ENCODE peak calls at places on chromosomes 2 and 18, in six cellular contexts. S is prostate gland, Z is A673, A is right cardiac atrium, B is transverse colon, I is mesendoderm. G is an unnamed sample.

GRCh38 chr2:20563833-20564232 is 87.1 kb downstream of the HS1BP3 start:
- DNase-seq in I (no peak), S (no peak), B (no peak), A (no peak), Z (peak; percentile 49), G (no peak)

GRCh38 chr18:63869374-63869773 is 18.1 kb upstream of the SERPINB2 start:
- DNase-seq in Z (no peak), I (no peak), S (no peak), A (no peak), B (no peak), G (no peak)

GRCh38 chr18:72720116-72720515 is 147.7 kb downstream of the NETO1 start:
- DNase-seq in B (no peak), A (no peak), Z (no peak), I (peak; percentile 63), S (no peak), G (no peak)

GRCh38 chr2:121501070-121501469 is 29.6 kb upstream of the RNU4ATAC start:
- DNase-seq in S (no peak), B (no peak), A (no peak), I (no peak), Z (peak; percentile 74), G (no peak)

GRCh38 chr2:196468394-196468793 is 171.1 kb upstream of the CCDC150 start:
- DNase-seq in S (no peak), Z (no peak), B (no peak), A (no peak), I (peak; percentile 37), G (no peak)

GRCh38 chr2:118845843-118846666 is 1.4 kb downstream of the EN1 start:
- DNase-seq in I (peak; percentile 22), A (no peak), Z (no peak), B (no peak), S (no peak), G (no peak)

GRCh38 chr2:185618630-185619029 is 120.0 kb upstream of the FSIP2 start:
- DNase-seq in A (no peak), B (no peak), S (no peak), I (peak; percentile 33), Z (no peak), G (no peak)

GRCh38 chr2:232502901-232503791 is 15.5 kb upstream of the ECEL1 start:
- DNase-seq in A (peak; percentile 60), B (peak; percentile 14), I (peak; percentile 46), S (no peak), Z (peak; percentile 37), G (peak; percentile 39)

GRCh38 chr2:19607931-19608762 is 249.7 kb upstream of the OSR1 start:
- DNase-seq in Z (peak; percentile 17), B (no peak), A (no peak), S (no peak), I (peak; percentile 29), G (peak; percentile 23)

GRCh38 chr2:18477333-18477732 is 83.1 kb downstream of the RDH14 start:
- DNase-seq in S (no peak), Z (no peak), A (no peak), I (no peak), B (no peak), G (no peak)

GRCh38 chr2:113136828-113137775 is 9.7 kb downstream of the IL1RN start:
- DNase-seq in B (no peak), S (peak; percentile 53), I (peak; percentile 54), A (no peak), Z (peak; percentile 46), G (no peak)

GRCh38 chr2:70203086-70203485 is 12.3 kb upstream of the C2orf42 start:
- DNase-seq in A (no peak), S (no peak), B (no peak), Z (no peak), I (no peak), G (no peak)

GRCh38 chr2:6249557-6249956 is 557.4 kb downstream of the SOX11 start:
- DNase-seq in S (no peak), A (no peak), I (no peak), B (no peak), Z (no peak), G (no peak)

GRCh38 chr2:368386-368785 is 80.5 kb upstream of the ALKAL2 start:
- DNase-seq in Z (no peak), A (no peak), S (no peak), B (no peak), I (no peak), G (no peak)

GRCh38 chr2:96923810-96924774 is 54.2 kb upstream of the SEMA4C start:
- DNase-seq in A (no peak), Z (no peak), B (no peak), I (no peak), S (no peak), G (no peak)

GRCh38 chr2:49972699-49973098 is 818.4 kb upstream of the FSHR start:
- DNase-seq in Z (no peak), B (no peak), S (no peak), A (no peak), I (peak; percentile 93), G (no peak)

GRCh38 chr18:61653823-61654551 is 238.8 kb downstream of the RNF152 start:
- DNase-seq in B (no peak), A (no peak), Z (no peak), I (peak; percentile 91), S (no peak), G (no peak)

GRCh38 chr2:16475581-16475980 is 190.1 kb downstream of the CYRIA start:
- DNase-seq in B (no peak), A (no peak), S (no peak), I (peak; percentile 72), Z (no peak), G (no peak)

GRCh38 chr2:27376151-27376865 is 4.2 kb downstream of the ZNF513 start:
- DNase-seq in Z (no peak), S (no peak), A (no peak), I (no peak), B (no peak), G (no peak)

GRCh38 chr18:60549338-60549960 is 176.9 kb upstream of the MC4R start:
- DNase-seq in I (peak; percentile 62), S (peak; percentile 11), B (no peak), Z (peak; percentile 75), A (no peak), G (peak; percentile 58)

GRCh38 chr2:102841107-102841840 is 79.4 kb downstream of the TMEM182 start:
- DNase-seq in S (peak; percentile 10), I (peak; percentile 86), A (peak; percentile 39), B (peak; percentile 34), Z (peak; percentile 71), G (peak; percentile 17)

GRCh38 chr2:203786912-203787311 is 80.5 kb downstream of the CD28 start:
- DNase-seq in Z (peak; percentile 81), I (no peak), S (no peak), B (no peak), A (peak; percentile 51), G (no peak)
- H3K4me1 ChIP-seq in Z (peaks cover 17% of the 10 kb centered on the region), I (no peaks in the 10 kb centered on the region), S (no peaks in the 10 kb centered on the region), B (peaks cover 9% of the 10 kb centered on the region), A (peaks cover 3% of the 10 kb centered on the region), G (peaks cover 13% of the 10 kb centered on the region)

GRCh38 chr2:236166781-236167296 is 1.3 kb downstream of the GBX2 start:
- DNase-seq in B (no peak), S (no peak), A (no peak), I (no peak), Z (no peak), G (no peak)
- H3K4me1 ChIP-seq in B (peaks cover 60% of the 10 kb centered on the region), S (peaks cover 13% of the 10 kb centered on the region), A (no peaks in the 10 kb centered on the region), I (peaks cover 3% of the 10 kb centered on the region), Z (peaks cover 25% of the 10 kb centered on the region), G (no peaks in the 10 kb centered on the region)

GRCh38 chr2:66843856-66844255 is 408.9 kb downstream of the MEIS1 start:
- DNase-seq in I (no peak), B (no peak), S (no peak), Z (no peak), A (no peak), G (no peak)

GRCh38 chr2:66834859-66835258 is 399.9 kb downstream of the MEIS1 start:
- DNase-seq in I (no peak), Z (no peak), S (no peak), B (no peak), A (no peak), G (no peak)

GRCh38 chr2:66840321-66841014 is 405.5 kb downstream of the MEIS1 start:
- DNase-seq in B (no peak), I (no peak), S (no peak), Z (peak; percentile 30), A (no peak), G (no peak)

GRCh38 chr2:66836851-66837250 is 401.9 kb downstream of the MEIS1 start:
- DNase-seq in B (no peak), I (no peak), Z (no peak), S (no peak), A (no peak), G (no peak)

DNA sequence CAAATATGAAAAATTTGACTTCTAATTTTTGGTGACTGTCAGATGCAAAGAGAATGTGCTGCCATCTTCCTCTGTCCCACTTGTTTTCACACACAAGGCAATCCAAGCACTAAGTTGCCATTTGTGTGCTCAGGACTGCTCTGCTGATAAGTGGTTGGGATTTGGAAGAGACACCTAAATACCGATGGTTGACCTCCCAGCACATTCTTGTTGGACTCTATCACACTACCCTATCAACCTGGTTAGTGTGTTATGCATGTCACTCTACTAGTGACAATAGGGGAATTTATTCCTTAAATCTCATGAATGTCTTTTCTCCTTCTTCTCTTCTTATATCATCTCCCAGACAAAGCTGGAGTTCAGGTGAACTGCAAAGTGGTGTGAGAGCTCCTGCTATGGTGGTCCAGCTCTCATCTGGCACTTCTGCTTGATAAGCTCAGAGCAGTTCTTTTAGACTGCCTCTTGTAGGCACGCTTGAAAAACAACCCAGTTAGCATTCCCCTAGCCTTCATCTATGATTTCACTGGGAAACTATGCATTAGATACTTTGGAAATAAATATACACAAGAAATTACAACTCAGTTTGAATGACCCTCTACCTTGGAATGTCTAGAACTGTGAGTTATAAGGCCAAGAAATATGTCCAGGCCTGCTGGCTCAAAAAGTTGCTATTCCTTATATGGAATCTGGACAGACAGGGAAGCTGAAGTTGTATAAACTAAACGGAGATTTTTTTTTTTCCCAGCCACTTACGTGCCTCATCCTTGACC is 404.8 kb downstream of the MEIS1 start:
- DNase-seq in Z (no peak), I (no peak), B (no peak), S (peak; percentile 26), A (no peak), G (peak; percentile 13)
- H3K4me1 ChIP-seq in Z (no peaks in the 10 kb centered on the region), I (peaks cover 1% of the 10 kb centered on the region), B (peaks cover 3% of the 10 kb centered on the region), S (peaks cover 2% of the 10 kb centered on the region), A (no peaks in the 10 kb centered on the region), G (peaks cover 19% of the 10 kb centered on the region)

GRCh38 chr2:237190958-237191692 is 105.4 kb downstream of the COPS8 start:
- DNase-seq in I (no peak), Z (no peak), A (no peak), S (no peak), B (no peak), G (no peak)
- H3K4me1 ChIP-seq in I (no peaks in the 10 kb centered on the region), Z (no peaks in the 10 kb centered on the region), A (no peaks in the 10 kb centered on the region), S (no peaks in the 10 kb centered on the region), B (no peaks in the 10 kb centered on the region), G (peaks cover 7% of the 10 kb centered on the region)

GRCh38 chr2:72145658-72146329 is 1.9 kb downstream of the CYP26B1 start:
- DNase-seq in B (no peak), Z (peak; percentile 27), I (no peak), A (no peak), S (no peak), G (no peak)
- H3K4me1 ChIP-seq in B (peaks cover 59% of the 10 kb centered on the region), Z (peaks cover 30% of the 10 kb centered on the region), I (peaks cover 2% of the 10 kb centered on the region), A (peaks cover 3% of the 10 kb centered on the region), S (peaks cover 27% of the 10 kb centered on the region), G (peaks cover 30% of the 10 kb centered on the region)

GRCh38 chr2:221390846-221391245 is 181.3 kb downstream of the EPHA4 start:
- DNase-seq in I (no peak), B (no peak), S (no peak), Z (no peak), A (no peak), G (no peak)
- H3K4me1 ChIP-seq in I (peaks cover under 1% of the 10 kb centered on the region), B (no peaks in the 10 kb centered on the region), S (no peaks in the 10 kb centered on the region), Z (no peaks in the 10 kb centered on the region), A (no peaks in the 10 kb centered on the region), G (no peaks in the 10 kb centered on the region)

GRCh38 chr2:64404002-64404731 is 49.8 kb upstream of the LGALSL start:
- DNase-seq in B (peak; percentile 79), A (peak; percentile 92), S (peak; percentile 57), I (peak; percentile 94), Z (peak; percentile 78), G (no peak)
- H3K4me1 ChIP-seq in B (peaks cover 57% of the 10 kb centered on the region), A (peaks cover 24% of the 10 kb centered on the region), S (peaks cover 2% of the 10 kb centered on the region), I (peaks cover 22% of the 10 kb centered on the region), Z (peaks cover 19% of the 10 kb centered on the region), G (peaks cover 42% of the 10 kb centered on the region)

G was measured in PC-9.